ENCODE peak calls at places on chromosome 22, in ten cellular contexts. X is H1; W is A549; S is WTC11; K is CD4-positive, alpha-beta T cell; H is astrocyte of the cerebellum; Q is astrocyte of the spinal cord; R is fibroblast of lung; I is AG09309; J is NB4. V is an unnamed sample.

GRCh38 chr22:36823177-36823839 is 6.5 kb upstream of the PVALB start:
- DNase-seq in H (no peak), I (no peak), R (no peak), S (peak), K (no peak), Q (no peak), J (no peak), W (no peak), X (no peak), V (no peak)

GRCh38 chr22:41488076-41488475 is 19.2 kb downstream of the ACO2 start:
- DNase-seq in I (no peak), R (no peak), S (no peak), K (no peak), J (no peak), W (no peak), Q (no peak), H (no peak), X (no peak), V (no peak)

GRCh38 chr22:42077486-42078125 is 1.9 kb upstream of the SMDT1 start:
- DNase-seq in Q (no peak), J (no peak), H (no peak), X (no peak), K (no peak), S (no peak), I (no peak), R (no peak), W (no peak), V (no peak)

GRCh38 chr22:40878937-40879336 is 17.0 kb upstream of the DNAJB7 start:
- DNase-seq in W (no peak), K (no peak), J (no peak), Q (no peak), X (no peak), S (no peak), R (no peak), I (no peak), H (no peak), V (no peak)

GRCh38 chr22:50083462-50084081 is 1.7 kb downstream of the MLC1 start:
- DNase-seq in X (no peak), S (no peak), K (no peak), Q (no peak), W (no peak), I (no peak), J (peak), R (no peak), H (no peak), V (no peak)

GRCh38 chr22:45240810-45241631 is at the start of gene KIAA0930:
- DNase-seq in H (peak), Q (peak), W (peak), R (peak), X (peak), S (peak), I (no peak), J (peak), K (peak), V (peak)

GRCh38 chr22:49193901-49194465 is 633.7 kb downstream of the BRD1 start:
- DNase-seq in I (no peak), R (no peak), J (no peak), K (no peak), H (no peak), S (no peak), W (no peak), Q (no peak), X (no peak), V (no peak)

GRCh38 chr22:44913198-44913983 is 96.4 kb downstream of the PHF21B start:
- DNase-seq in J (no peak), Q (no peak), R (no peak), K (no peak), H (no peak), S (no peak), I (no peak), W (no peak), X (no peak), V (no peak)

GRCh38 chr22:17257091-17257490 is 37.9 kb upstream of the ADA2 start:
- DNase-seq in W (no peak), H (no peak), J (no peak), S (peak), K (no peak), X (no peak), R (no peak), Q (no peak), I (no peak), V (no peak)

GRCh38 chr22:36155702-36156101 is 4.9 kb downstream of the APOL3 start:
- DNase-seq in S (no peak), J (no peak), K (no peak), Q (no peak), X (no peak), R (peak), I (no peak), W (no peak), H (no peak), V (no peak)

GRCh38 chr22:49948116-49948515 is 12.5 kb upstream of the PIM3 start:
- DNase-seq in I (no peak), X (peak), S (no peak), W (no peak), K (no peak), Q (no peak), J (no peak), H (no peak), R (no peak), V (no peak)

GRCh38 chr22:40224702-40225101 is 47.0 kb downstream of the TNRC6B start:
- DNase-seq in W (no peak), X (no peak), R (no peak), K (peak), S (no peak), I (no peak), H (no peak), Q (no peak), J (no peak), V (no peak)

GRCh38 chr22:43897751-43898261 is 6.0 kb upstream of the PNPLA5 start:
- DNase-seq in Q (peak), W (peak), S (no peak), R (peak), J (no peak), X (no peak), I (no peak), H (no peak), K (no peak), V (no peak)

GRCh38 chr22:24157783-24158170 is 23.5 kb upstream of the SUSD2 start:
- DNase-seq in H (no peak), S (no peak), R (no peak), Q (no peak), K (no peak), I (no peak), J (no peak), W (no peak), X (no peak), V (no peak)

GRCh38 chr22:50190182-50190951 is 4.7 kb downstream of the TRABD start:
- DNase-seq in S (peak), I (no peak), Q (peak), W (peak), H (no peak), J (peak), X (peak), R (peak), K (peak), V (peak)

DNA sequence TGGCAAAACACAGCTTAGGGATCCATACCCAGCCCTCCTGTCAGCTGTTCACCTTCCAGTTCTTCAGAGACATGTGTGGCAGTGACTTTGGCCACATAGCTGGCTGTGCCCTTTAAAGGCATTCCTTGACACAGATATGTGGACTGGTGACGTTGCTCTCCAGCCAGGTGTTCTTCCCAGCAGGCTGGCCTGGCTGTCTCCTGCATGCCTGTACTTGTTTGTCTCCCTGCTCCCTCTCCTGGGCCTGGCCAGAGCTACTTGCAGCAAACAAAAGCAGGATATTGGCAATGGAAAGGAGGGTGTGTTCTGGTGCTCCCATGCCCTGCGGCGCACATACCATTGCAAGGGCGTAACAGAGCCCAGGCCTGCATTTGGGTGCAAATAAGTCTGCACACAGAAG is 38.3 kb downstream of the PIK3IP1 start:
- DNase-seq in H (no peak), S (peak), I (no peak), X (no peak), Q (no peak), K (no peak), R (no peak), W (no peak), J (no peak), V (no peak)
- TF ChIP-seq CTCF in H (no peak), S (no peak), I (no peak), X (no peak), Q (no peak), K (no peak), R (no peak), W (no peak), J (no peak), V (no peak)

GRCh38 chr22:19705181-19705934 is 8.9 kb upstream of the SEPTIN5 start:
- DNase-seq in I (no peak), R (no peak), W (no peak), X (peak), S (peak), H (no peak), Q (no peak), K (no peak), J (no peak), V (no peak)
- TF ChIP-seq CTCF in I (no peak), R (no peak), W (no peak), X (peak), S (peak), H (peak), Q (no peak), K (no peak), J (peak), V (no peak)

GRCh38 chr22:29912141-29912540 is 29.2 kb downstream of the MTMR3 start:
- DNase-seq in Q (no peak), W (no peak), R (no peak), X (no peak), S (no peak), K (no peak), J (no peak), I (no peak), H (no peak), V (no peak)
- TF ChIP-seq CTCF in Q (no peak), W (no peak), R (no peak), X (no peak), S (no peak), K (no peak), J (no peak), I (no peak), H (no peak), V (no peak)

GRCh38 chr22:18987765-18988164 is 51.7 kb upstream of the PRODH start:
- DNase-seq in Q (no peak), W (no peak), I (no peak), X (peak), H (no peak), S (peak), R (peak), K (no peak), J (no peak), V (no peak)
- TF ChIP-seq CTCF in Q (peak), W (peak), I (peak), X (peak), H (peak), S (no peak), R (peak), K (no peak), J (peak), V (no peak)

GRCh38 chr22:34971456-34971855 is 94.5 kb upstream of the ISX start:
- DNase-seq in S (no peak), I (no peak), X (no peak), W (no peak), K (no peak), J (no peak), Q (no peak), R (no peak), H (no peak), V (no peak)

GRCh38 chr22:34972498-34972897 is 93.5 kb upstream of the ISX start:
- DNase-seq in W (no peak), H (no peak), R (no peak), I (no peak), Q (no peak), S (peak), X (peak), K (no peak), J (no peak), V (no peak)

GRCh38 chr22:34966980-34967379 is 99.0 kb upstream of the ISX start:
- DNase-seq in I (no peak), R (no peak), Q (no peak), X (no peak), S (no peak), H (no peak), W (peak), K (no peak), J (no peak), V (no peak)
- TF ChIP-seq CTCF in I (no peak), R (no peak), Q (no peak), X (no peak), S (no peak), H (no peak), W (no peak), K (no peak), J (no peak), V (no peak)

GRCh38 chr22:47837703-47838102 is 1075.3 kb downstream of the TBC1D22A start:
- DNase-seq in X (peak), K (no peak), H (no peak), S (peak), R (peak), W (peak), J (peak), Q (no peak), I (no peak), V (no peak)
- TF ChIP-seq CTCF in X (peak), K (no peak), H (peak), S (peak), R (peak), W (no peak), J (peak), Q (peak), I (peak), V (no peak)

DNA sequence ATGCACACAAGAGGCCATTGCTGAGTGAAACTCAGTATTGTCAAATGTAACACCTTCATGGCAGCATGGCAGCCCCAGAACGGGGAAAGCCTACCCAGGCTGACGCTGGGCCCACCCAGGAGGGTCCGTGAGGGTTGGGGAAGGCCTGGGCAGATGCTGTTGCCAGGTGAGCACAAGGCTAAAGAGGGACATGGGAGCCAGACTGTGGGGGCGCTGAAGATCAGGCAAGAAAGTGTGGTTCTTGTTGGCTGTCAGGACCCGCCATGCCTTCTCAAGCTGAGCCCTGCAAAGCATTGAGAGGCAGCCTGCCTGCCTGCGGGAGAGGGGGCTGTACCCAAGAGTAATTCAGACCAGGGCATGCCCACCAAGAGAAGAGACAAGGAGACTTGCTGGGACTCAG is 85.0 kb upstream of the PITPNB start:
- DNase-seq in W (no peak), I (no peak), R (no peak), X (no peak), Q (no peak), J (no peak), H (no peak), S (no peak), K (no peak), V (no peak)
- TF ChIP-seq CTCF in W (no peak), I (no peak), R (no peak), X (no peak), Q (no peak), J (no peak), H (no peak), S (no peak), K (no peak), V (no peak)

GRCh38 chr22:38944653-38945052 is 12.8 kb upstream of the APOBEC3A start:
- DNase-seq in I (no peak), H (no peak), S (no peak), Q (no peak), X (no peak), J (no peak), R (no peak), K (no peak), W (no peak), V (no peak)

GRCh38 chr22:38943882-38944281 is 13.5 kb upstream of the APOBEC3A start:
- DNase-seq in W (no peak), S (no peak), X (no peak), R (no peak), H (no peak), K (no peak), J (no peak), I (no peak), Q (no peak), V (no peak)

GRCh38 chr22:38941488-38941987 is 15.9 kb upstream of the APOBEC3A start:
- DNase-seq in Q (no peak), I (no peak), R (no peak), S (no peak), W (no peak), K (no peak), H (no peak), J (peak), X (no peak), V (peak)

GRCh38 chr22:38942702-38943101 is 14.7 kb upstream of the APOBEC3A start:
- DNase-seq in R (no peak), J (no peak), Q (no peak), H (no peak), X (no peak), S (no peak), K (no peak), W (no peak), I (no peak), V (no peak)

GRCh38 chr22:38943181-38943580 is 14.2 kb upstream of the APOBEC3A start:
- DNase-seq in X (no peak), I (no peak), Q (no peak), S (no peak), R (no peak), K (no peak), W (no peak), H (no peak), J (peak), V (no peak)
- TF ChIP-seq CTCF in X (peak), I (no peak), Q (no peak), S (no peak), R (peak), K (no peak), W (no peak), H (no peak), J (peak), V (no peak)

V was measured in activated B cell treated with CpG ODN at 0.5 μM for 24 hours.